ENCODE peak calls at places on chromosomes 12 and 14, in four cellular contexts. U, I, S and C are unnamed samples.

GRCh38 chr12:40843495-40843894 is 151.3 kb downstream of the CNTN1 start:
- DNase-seq in U (no peak), S (no peak), I (no peak), C (no peak)

GRCh38 chr14:61462566-61463195 is 141.3 kb downstream of the PRKCH start:
- DNase-seq in U (peak; percentile 90), S (no peak), I (no peak), C (no peak)

GRCh38 chr12:77999074-77999715 is 168.5 kb downstream of the NAV3 start:
- DNase-seq in U (no peak), S (no peak), I (no peak), C (no peak)

GRCh38 chr12:56300644-56301464 is 724 bp upstream of the CS start:
- DNase-seq in U (no peak), I (peak; percentile 58), S (no peak), C (peak; percentile 71)

GRCh38 chr14:64363265-64363840 is 24.8 kb upstream of the MTHFD1 start:
- DNase-seq in S (no peak), I (no peak), U (peak; percentile 24), C (no peak)

GRCh38 chr14:78227466-78228077 is 57.4 kb downstream of the NRXN3 start:
- DNase-seq in S (peak; percentile 2), I (no peak), U (no peak), C (no peak)

GRCh38 chr14:100305446-100306255 is 593 bp downstream of the SLC25A29 start:
- DNase-seq in S (no peak), I (no peak), U (no peak), C (no peak)

GRCh38 chr12:124174406-124174805 is 120.5 kb upstream of the RFLNA start:
- DNase-seq in U (peak; percentile 55), I (no peak), S (no peak), C (no peak)

GRCh38 chr12:53287741-53288216 is 7.6 kb upstream of the PFDN5 start:
- DNase-seq in S (peak; percentile 34), I (peak; percentile 10), U (peak; percentile 66), C (peak; percentile 34)

GRCh38 chr14:58861546-58861945 is 223.8 kb downstream of the DACT1 start:
- DNase-seq in I (no peak), U (peak; percentile 8), S (no peak), C (no peak)

GRCh38 chr12:109047081-109047805 is 5.1 kb upstream of the USP30 start:
- DNase-seq in S (no peak), U (no peak), I (no peak), C (no peak)

GRCh38 chr14:54568821-54569591 is 2.1 kb downstream of the SAMD4A start:
- DNase-seq in U (peak; percentile 51), S (no peak), I (no peak), C (no peak)

GRCh38 chr14:34348592-34348991 is 113.4 kb downstream of the SPTSSA start:
- DNase-seq in I (no peak), U (no peak), S (no peak), C (no peak)

GRCh38 chr12:41706376-41706775 is 438.3 kb downstream of the GXYLT1 start:
- DNase-seq in I (no peak), U (no peak), S (no peak), C (no peak)

GRCh38 chr12:95224202-95225170 is 6.9 kb downstream of the VEZT start:
- DNase-seq in S (no peak), I (no peak), U (peak; percentile 71), C (no peak)

GRCh38 chr12:121084229-121084628 is 45.2 kb upstream of the OASL start:
- DNase-seq in I (no peak), U (no peak), S (no peak), C (no peak)